ENCODE peak calls at places on chromosomes 5 and 9, in seven cellular contexts. O, P, K, W, Y, N and F are unnamed samples.

GRCh38 chr5:108661590-108662219 is 86.0 kb upstream of the FER start:
- DNase-seq in O (peak; percentile 80), P (no peak), K (peak; percentile 20), W (no peak), Y (no peak), N (peak; percentile 62), F (peak; percentile 31)

GRCh38 chr9:95778957-95779356 is 96.5 kb upstream of the ERCC6L2 start:
- DNase-seq in O (peak; percentile 84), P (peak; percentile 53), K (peak; percentile 67), W (no peak), Y (no peak), N (peak; percentile 94), F (peak; percentile 57)

GRCh38 chr9:129866373-129867137 is 31.3 kb downstream of the USP20 start:
- DNase-seq in O (no peak), P (no peak), K (no peak), W (no peak), Y (no peak), N (no peak), F (no peak)

GRCh38 chr5:65867509-65868195 is 58.7 kb upstream of the ERBIN start:
- DNase-seq in O (peak; percentile 94), P (no peak), K (no peak), W (no peak), Y (no peak), N (no peak), F (peak; percentile 25)

GRCh38 chr9:124894741-124895170 is 32.8 kb downstream of the ARPC5L start:
- DNase-seq in O (peak; percentile 47), P (no peak), K (no peak), W (no peak), Y (no peak), N (peak; percentile 64), F (peak; percentile 65)

GRCh38 chr5:157245477-157245876 is 20.4 kb upstream of the CYFIP2 start:
- DNase-seq in O (peak; percentile 21), P (peak; percentile 9), K (peak; percentile 56), W (no peak), Y (no peak), N (peak; percentile 29), F (peak; percentile 19)

GRCh38 chr9:123216387-123216786 is 52.0 kb downstream of the STRBP start:
- DNase-seq in O (no peak), P (no peak), K (no peak), W (no peak), Y (no peak), N (no peak), F (no peak)

GRCh38 chr5:168477060-168477459 is 9.2 kb upstream of the RARS1 start:
- DNase-seq in O (peak; percentile 70), P (no peak), K (peak; percentile 83), W (no peak), Y (no peak), N (peak; percentile 60), F (peak; percentile 32)

GRCh38 chr5:132753135-132753987 is 6.1 kb downstream of the CCNI2 start:
- DNase-seq in O (peak; percentile 15), P (no peak), K (no peak), W (no peak), Y (no peak), N (no peak), F (no peak)

GRCh38 chr9:5113994-5114748 is 71.3 kb downstream of the INSL6 start:
- DNase-seq in O (no peak), P (no peak), K (no peak), W (no peak), Y (no peak), N (no peak), F (no peak)

GRCh38 chr9:124595743-124596142 is 88.5 kb upstream of the NR5A1 start:
- DNase-seq in O (no peak), P (no peak), K (no peak), W (no peak), Y (no peak), N (no peak), F (peak; percentile 72)

GRCh38 chr9:7935666-7936065 is 136.1 kb upstream of the DMAC1 start:
- DNase-seq in O (no peak), P (no peak), K (no peak), W (no peak), Y (no peak), N (no peak), F (no peak)